ENCODE peak calls at places on chromosome 3, in five cellular contexts. I is spleen, H is endothelial cell of umbilical vein, F is transverse colon, W is K562. Z is an unnamed sample.

GRCh38 chr3:157238527-157238926 is 78.6 kb upstream of the CCNL1 start:
- DNase-seq in I (no peak), H (no peak), F (no peak), W (no peak), Z (no peak)

GRCh38 chr3:54034971-54035370 is 87.4 kb upstream of the CACNA2D3 start:
- DNase-seq in I (no peak), H (no peak), F (no peak), W (no peak), Z (no peak)

GRCh38 chr3:114867359-114867758 is 279.7 kb downstream of the ZBTB20 start:
- DNase-seq in I (no peak), H (no peak), F (no peak), W (no peak), Z (no peak)

GRCh38 chr3:75983609-75984290 is 198.4 kb upstream of the ZNF717 start:
- DNase-seq in I (no peak), H (no peak), F (no peak), W (no peak), Z (no peak)

GRCh38 chr3:99131876-99132275 is 230.4 kb upstream of the DCBLD2 start:
- DNase-seq in I (no peak), H (peak; percentile 50), F (no peak), W (no peak), Z (no peak)

GRCh38 chr3:12235691-12236090 is 53.2 kb upstream of the PPARG start:
- DNase-seq in I (no peak), H (no peak), F (no peak), W (no peak), Z (no peak)

GRCh38 chr3:38157562-38157961 is 7.8 kb upstream of the OXSR1 start:
- DNase-seq in I (no peak), H (no peak), F (no peak), W (peak; percentile 45), Z (no peak)

GRCh38 chr3:111690242-111690641 is 95.1 kb upstream of the ZBED2 start:
- DNase-seq in I (no peak), H (no peak), F (no peak), W (no peak), Z (no peak)

GRCh38 chr3:188641076-188641475 is 487.1 kb downstream of the LPP start:
- DNase-seq in I (no peak), H (no peak), F (no peak), W (no peak), Z (no peak)

GRCh38 chr3:8723612-8724011 is 10.0 kb upstream of the CAV3 start:
- DNase-seq in I (no peak), H (no peak), F (no peak), W (no peak), Z (no peak)

GRCh38 chr3:46913644-46914043 is 36.1 kb downstream of the PTH1R start:
- DNase-seq in I (peak; percentile 55), H (peak; percentile 44), F (peak; percentile 69), W (peak; percentile 20), Z (no peak)

GRCh38 chr3:119194237-119195150 is 21.1 kb downstream of the UPK1B start:
- DNase-seq in I (no peak), H (no peak), F (no peak), W (no peak), Z (peak; percentile 50)

GRCh38 chr3:13484861-13485590 is 4.9 kb downstream of the HDAC11 start:
- DNase-seq in I (peak; percentile 78), H (no peak), F (peak; percentile 93), W (peak; percentile 98), Z (no peak)

GRCh38 chr3:197202694-197203093 is 95.7 kb downstream of the DLG1 start:
- DNase-seq in I (no peak), H (no peak), F (no peak), W (no peak), Z (no peak)

GRCh38 chr3:191391873-191392808 is 61.8 kb upstream of the UTS2B start:
- DNase-seq in I (no peak), H (no peak), F (no peak), W (no peak), Z (no peak)

GRCh38 chr3:54830658-54831057 is 97.2 kb downstream of the LRTM1 start:
- DNase-seq in I (no peak), H (no peak), F (no peak), W (peak; percentile 49), Z (no peak)

GRCh38 chr3:174397848-174398247 is 461.3 kb upstream of the NAALADL2 start:
- DNase-seq in I (no peak), H (peak; percentile 44), F (no peak), W (no peak), Z (no peak)

GRCh38 chr3:67635257-67635656 is 19.2 kb downstream of the SUCLG2 start:
- DNase-seq in I (no peak), H (no peak), F (no peak), W (no peak), Z (no peak)

GRCh38 chr3:126911162-126912026 is 71.5 kb upstream of the PLXNA1 start:
- DNase-seq in I (peak; percentile 89), H (peak; percentile 96), F (peak; percentile 60), W (peak; percentile 92), Z (no peak)

GRCh38 chr3:27325419-27325818 is 43.8 kb downstream of the NEK10 start:
- DNase-seq in I (no peak), H (no peak), F (no peak), W (no peak), Z (no peak)

GRCh38 chr3:27319847-27320526 is 49.2 kb downstream of the NEK10 start:
- DNase-seq in I (no peak), H (no peak), F (peak; percentile 21), W (no peak), Z (no peak)

GRCh38 chr3:27324695-27325094 is 44.5 kb downstream of the NEK10 start:
- DNase-seq in I (no peak), H (no peak), F (no peak), W (no peak), Z (no peak)

GRCh38 chr3:27322634-27323033 is 46.5 kb downstream of the NEK10 start:
- DNase-seq in I (no peak), H (no peak), F (no peak), W (no peak), Z (no peak)

GRCh38 chr3:27323087-27323570 is 46.1 kb downstream of the NEK10 start:
- DNase-seq in I (no peak), H (no peak), F (no peak), W (no peak), Z (no peak)
- H3K4me1 ChIP-seq in I (no peaks in the 10 kb centered on the region), H (peaks cover 14% of the 10 kb centered on the region), F (peaks cover 13% of the 10 kb centered on the region), W (no peaks in the 10 kb centered on the region), Z (peaks cover 53% of the 10 kb centered on the region)

GRCh38 chr3:48599077-48599501 is 4.0 kb upstream of the COL7A1 start:
- DNase-seq in I (no peak), H (no peak), F (no peak), W (no peak), Z (no peak)

GRCh38 chr3:48597408-48597800 is 2.3 kb upstream of the COL7A1 start:
- DNase-seq in I (no peak), H (no peak), F (no peak), W (peak; percentile 8), Z (no peak)

GRCh38 chr3:48596676-48597407 is 1.7 kb upstream of the COL7A1 start:
- DNase-seq in I (no peak), H (no peak), F (no peak), W (no peak), Z (no peak)

GRCh38 chr3:48599509-48600285 is 4.6 kb upstream of the COL7A1 start:
- DNase-seq in I (no peak), H (no peak), F (no peak), W (no peak), Z (no peak)

GRCh38 chr3:48598323-48599076 is 3.4 kb upstream of the COL7A1 start:
- DNase-seq in I (no peak), H (no peak), F (peak; percentile 41), W (no peak), Z (no peak)
- TF ChIP-seq POLR2AphosphoS5 in I (peak; percentile 83), H (no peak), F (peak; percentile 47), W (no peak), Z (peak; percentile 64)

DNA sequence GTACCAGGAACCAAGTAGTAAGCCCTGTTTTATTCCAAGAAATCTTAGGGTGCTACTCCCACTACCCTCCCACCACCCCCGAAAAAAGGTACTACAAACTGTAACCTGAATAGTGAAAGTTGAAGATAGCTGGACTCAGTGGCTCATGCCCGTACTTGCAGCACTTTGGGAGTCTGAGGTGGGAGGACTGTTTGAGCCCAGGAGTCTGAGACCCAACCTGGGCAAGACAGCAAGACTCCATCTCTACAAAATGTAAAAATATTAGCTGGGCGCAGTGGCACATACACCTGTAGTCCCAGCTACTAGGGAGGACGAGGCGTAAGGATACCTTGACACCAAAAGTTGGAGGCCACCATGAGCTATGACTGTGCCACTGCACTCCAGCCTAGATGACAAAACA is 7.9 kb downstream of the RHOA start:
- DNase-seq in I (peak; percentile 10), H (no peak), F (no peak), W (no peak), Z (no peak)
- H3K4me1 ChIP-seq in I (peaks cover 96% of the 10 kb centered on the region), H (peaks cover 10% of the 10 kb centered on the region), F (peaks cover 90% of the 10 kb centered on the region), W (peaks cover 19% of the 10 kb centered on the region), Z (peaks cover 58% of the 10 kb centered on the region)

GRCh38 chr3:57105585-57105984 is 45.1 kb downstream of the SPATA12 start:
- DNase-seq in I (no peak), H (no peak), F (no peak), W (no peak), Z (no peak)

GRCh38 chr3:57098418-57099310 is 38.2 kb downstream of the SPATA12 start:
- DNase-seq in I (no peak), H (no peak), F (no peak), W (no peak), Z (no peak)

GRCh38 chr3:57095361-57095760 is 34.9 kb downstream of the SPATA12 start:
- DNase-seq in I (no peak), H (no peak), F (no peak), W (no peak), Z (no peak)

GRCh38 chr3:57097536-57097935 is 37.1 kb downstream of the SPATA12 start:
- DNase-seq in I (no peak), H (no peak), F (no peak), W (no peak), Z (no peak)

DNA sequence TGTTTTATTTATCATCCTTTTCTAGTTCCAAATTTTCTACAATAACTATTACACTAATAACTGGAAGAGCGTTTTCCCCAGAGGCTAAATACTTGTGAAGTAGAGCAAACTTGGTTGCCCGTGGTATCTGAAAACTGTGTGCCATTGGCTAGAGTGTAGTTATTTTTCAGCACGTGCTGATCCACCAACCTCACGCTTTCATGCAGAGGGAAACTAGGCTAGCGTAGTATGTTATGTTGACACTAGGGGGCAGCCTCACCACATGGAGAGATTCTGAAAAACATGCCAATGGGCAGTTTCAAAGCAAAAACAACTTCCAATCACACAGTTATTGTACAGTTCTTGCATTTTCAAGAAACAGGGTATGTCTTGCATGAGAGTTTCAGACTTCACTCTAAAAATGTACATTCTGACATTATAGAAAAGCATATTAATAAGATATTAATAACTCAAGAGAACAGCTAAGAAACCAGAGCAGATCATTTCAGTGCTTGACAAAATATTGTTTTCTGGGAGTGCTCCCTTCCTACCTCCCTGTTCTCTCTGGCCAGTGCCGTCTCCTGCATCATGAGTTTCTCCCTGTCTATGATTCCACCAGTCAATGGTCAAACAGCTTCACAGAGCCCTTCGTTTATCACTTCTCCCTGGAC is 39.7 kb downstream of the SPATA12 start:
- DNase-seq in I (no peak), H (peak; percentile 83), F (peak; percentile 71), W (peak; percentile 73), Z (no peak)
- TF ChIP-seq POLR2AphosphoS5 in I (no peak), H (no peak), F (no peak), W (no peak), Z (peak; percentile 53)